ENCODE peak calls at places on chromosome 11, in seven cellular contexts. K is NCI-H1092; J is SK-N-SH; V is dorsolateral prefrontal cortex; I is activated naive CD4-positive, alpha-beta T cell; U is stimulated activated naive B cell treated with anti-CD40 and anti-IgM and Interleukin-4, amounts not matched to agents 10 μg/mL and 1 μg/mL and 100 μg/mL, for 72 hours; P is sigmoid colon. E is an unnamed sample.

GRCh38 chr11:110886241-110886640 is 174.0 kb upstream of the ARHGAP20 start:
- DNase-seq in P (no peak), I (no peak), J (no peak), V (no peak), K (no peak), U (no peak), E (no peak)

GRCh38 chr11:5036671-5037070 is 9.7 kb upstream of the OR52J3 start:
- DNase-seq in V (no peak), I (no peak), U (no peak), J (no peak), P (no peak), K (no peak), E (no peak)

GRCh38 chr11:129277216-129277838 is 85.2 kb upstream of the ARHGAP32 start:
- DNase-seq in K (no peak), V (no peak), P (no peak), J (no peak), I (no peak), U (no peak), E (no peak)

GRCh38 chr11:27757953-27758352 is 57.7 kb upstream of the BDNF start:
- DNase-seq in I (no peak), K (no peak), P (no peak), J (no peak), V (no peak), U (no peak), E (no peak)

GRCh38 chr11:130653838-130654601 is 205.6 kb downstream of the ADAMTS15 start:
- DNase-seq in U (no peak), V (no peak), J (no peak), I (no peak), P (peak; percentile 86), K (no peak), E (no peak)

GRCh38 chr11:33636104-33636503 is 64.5 kb downstream of the C11orf91 start:
- DNase-seq in K (no peak), V (no peak), J (no peak), U (no peak), P (no peak), I (no peak), E (no peak)

GRCh38 chr11:73280606-73281005 is 8.5 kb downstream of the P2RY6 start:
- DNase-seq in P (no peak), K (no peak), U (no peak), V (no peak), I (no peak), J (no peak), E (no peak)

GRCh38 chr11:68584097-68584496 is 100.2 kb upstream of the GAL start:
- DNase-seq in P (no peak), I (peak; percentile 22), V (peak; percentile 34), K (no peak), J (peak; percentile 55), U (peak; percentile 23), E (no peak)

GRCh38 chr11:61837411-61838005 is 9.4 kb downstream of the FADS2 start:
- DNase-seq in P (no peak), I (no peak), K (no peak), U (no peak), V (no peak), J (peak; percentile 10), E (no peak)

GRCh38 chr11:89608234-89608966 is 101.7 kb upstream of the TRIM77 start:
- DNase-seq in I (no peak), K (no peak), V (no peak), P (no peak), J (no peak), U (no peak), E (no peak)

GRCh38 chr11:131656179-131656838 is 285.9 kb downstream of the NTM start:
- DNase-seq in K (no peak), P (no peak), I (no peak), J (no peak), V (no peak), U (no peak), E (no peak)

GRCh38 chr11:4658629-4659453 is 15.1 kb downstream of the OR51E1 start:
- DNase-seq in I (no peak), V (no peak), U (no peak), J (no peak), P (no peak), K (no peak), E (no peak)

GRCh38 chr11:95968585-95968984 is 44.7 kb upstream of the MTMR2 start:
- DNase-seq in U (no peak), J (no peak), I (no peak), K (no peak), V (no peak), P (no peak), E (no peak)

GRCh38 chr11:125132071-125132470 is 20.6 kb upstream of the TMEM218 start:
- DNase-seq in K (no peak), I (no peak), V (no peak), U (no peak), J (no peak), P (no peak), E (no peak)

E was measured in type B pancreatic cell.